ENCODE peak calls at places on chromosomes 5 and 9, in seven cellular contexts. I, R, T, G, C, U and N are unnamed samples.
A peak's percentile ranks its signal among the peaks of the same experiment; 100 is the strongest.

GRCh38 chr9:130549093-130549735 is 30.2 kb upstream of the FUBP3 start:
- DNase-seq in I (no peak), U (no peak), C (no peak), T (no peak), R (no peak), G (no peak), N (no peak)

GRCh38 chr9:9299134-9299533 is 1313.7 kb downstream of the PTPRD start:
- DNase-seq in R (no peak), C (no peak), I (no peak), U (no peak), T (no peak), G (no peak), N (no peak)

GRCh38 chr9:93267681-93268505 is 84.0 kb downstream of the WNK2 start:
- DNase-seq in U (no peak), R (no peak), C (no peak), G (peak; percentile 7), I (no peak), T (no peak), N (no peak)

GRCh38 chr5:56840597-56840996 is 25.2 kb downstream of the MAP3K1 start:
- DNase-seq in G (no peak), I (no peak), T (no peak), U (no peak), R (no peak), C (no peak), N (no peak)

GRCh38 chr9:81564632-81565031 is 124.7 kb downstream of the TLE1 start:
- DNase-seq in G (no peak), C (no peak), T (no peak), U (no peak), R (no peak), I (no peak), N (no peak)

GRCh38 chr5:126358525-126358924 is 64.7 kb upstream of the GRAMD2B start:
- DNase-seq in C (no peak), T (peak; percentile 55), I (no peak), R (peak; percentile 39), U (no peak), G (no peak), N (no peak)

GRCh38 chr9:137237759-137238726 is 3.0 kb upstream of the TUBB4B start:
- DNase-seq in C (no peak), I (no peak), R (no peak), G (peak; percentile 50), T (no peak), U (no peak), N (no peak)

GRCh38 chr9:88814521-88815101 is 176.7 kb upstream of the S1PR3 start:
- DNase-seq in C (no peak), I (no peak), T (peak; percentile 55), U (no peak), R (peak; percentile 94), G (no peak), N (no peak)

GRCh38 chr5:9644630-9645029 is 14.5 kb upstream of the TAS2R1 start:
- DNase-seq in T (no peak), G (no peak), R (peak; percentile 35), I (no peak), U (no peak), C (no peak), N (no peak)

GRCh38 chr5:82499845-82500244 is 221.7 kb upstream of the RPS23 start:
- DNase-seq in I (no peak), T (peak; percentile 12), R (no peak), G (no peak), C (no peak), U (no peak), N (no peak)

GRCh38 chr9:133981958-133982681 is 10.0 kb downstream of the VAV2 start:
- DNase-seq in I (no peak), T (no peak), G (no peak), U (no peak), R (no peak), C (no peak), N (no peak)

GRCh38 chr5:12237837-12238575 is 333.8 kb upstream of the CTNND2 start:
- DNase-seq in C (no peak), G (no peak), U (no peak), T (no peak), I (no peak), R (no peak), N (no peak)

GRCh38 chr5:153613143-153613542 is 122.7 kb downstream of the GRIA1 start:
- DNase-seq in T (peak; percentile 18), R (peak; percentile 29), U (no peak), C (no peak), I (no peak), G (no peak), N (no peak)

GRCh38 chr5:149382517-149383220 is 3.6 kb upstream of the IL17B start:
- DNase-seq in U (no peak), G (no peak), T (no peak), C (no peak), I (no peak), R (no peak), N (no peak)

GRCh38 chr9:79759460-79759859 is 187.7 kb downstream of the TLE4 start:
- DNase-seq in C (no peak), U (no peak), G (no peak), R (peak; percentile 46), T (peak; percentile 57), I (no peak), N (no peak)

GRCh38 chr9:14671327-14671840 is 21.8 kb downstream of the ZDHHC21 start:
- DNase-seq in T (no peak), I (no peak), G (no peak), R (no peak), U (no peak), C (no peak), N (no peak)

GRCh38 chr9:98158071-98158791 is 34.2 kb downstream of the CORO2A start:
- DNase-seq in R (no peak), I (no peak), C (no peak), T (no peak), G (peak; percentile 53), U (peak; percentile 21), N (no peak)

GRCh38 chr5:11904270-11904906 is at the start of gene CTNND2:
- DNase-seq in C (no peak), U (peak; percentile 9), R (no peak), I (peak; percentile 83), G (no peak), T (peak; percentile 65), N (peak; percentile 71)

GRCh38 chr5:118407958-118408357 is 580.4 kb downstream of the DTWD2 start:
- DNase-seq in C (no peak), U (no peak), I (no peak), R (no peak), G (no peak), T (no peak), N (no peak)

GRCh38 chr5:4480528-4481404 is 659.4 kb upstream of the ADAMTS16 start:
- DNase-seq in R (no peak), I (peak; percentile 51), C (no peak), T (no peak), G (no peak), U (no peak), N (no peak)

GRCh38 chr9:113632776-113633590 is 169.5 kb downstream of the RGS3 start:
- DNase-seq in U (no peak), R (peak; percentile 60), T (no peak), G (no peak), I (no peak), C (no peak), N (no peak)

GRCh38 chr5:108216890-108217289 is 165.0 kb downstream of the FBXL17 start:
- DNase-seq in T (peak; percentile 72), R (peak; percentile 13), G (no peak), U (no peak), I (no peak), C (no peak), N (no peak)

GRCh38 chr5:111198281-111198948 is 25.8 kb upstream of the CAMK4 start:
- DNase-seq in U (no peak), C (no peak), G (no peak), T (no peak), I (no peak), R (no peak), N (no peak)

GRCh38 chr9:6987381-6987780 is 229.6 kb downstream of the KDM4C start:
- DNase-seq in G (no peak), R (no peak), T (no peak), U (no peak), C (no peak), I (no peak), N (no peak)

GRCh38 chr9:6984941-6985578 is 227.3 kb downstream of the KDM4C start:
- DNase-seq in G (no peak), C (no peak), T (peak; percentile 51), I (no peak), U (no peak), R (no peak), N (no peak)

DNA sequence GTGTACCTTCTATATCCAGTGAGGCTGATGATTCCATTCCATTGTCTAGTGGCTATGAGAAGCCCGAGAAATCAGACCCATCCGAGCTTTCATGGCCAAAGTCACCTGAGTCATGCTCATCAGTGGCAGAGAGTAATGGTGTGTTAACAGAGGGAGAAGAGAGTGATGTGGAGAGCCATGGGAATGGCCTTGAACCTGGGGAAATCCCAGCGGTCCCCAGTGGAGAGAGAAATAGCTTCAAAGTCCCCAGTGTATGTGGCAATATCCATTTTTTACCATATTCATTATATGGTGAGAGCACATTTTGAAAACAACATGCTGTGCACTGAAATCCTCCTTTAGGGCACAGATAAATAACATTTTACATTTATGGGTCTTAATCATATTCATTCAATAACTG is 228.6 kb downstream of the KDM4C start:
- DNase-seq in T (no peak), U (no peak), G (no peak), C (no peak), I (no peak), R (no peak), N (no peak)
- TF ChIP-seq CTCF in T (no peak), U (no peak), G (no peak), C (no peak), I (no peak), R (no peak), N (no peak)

DNA sequence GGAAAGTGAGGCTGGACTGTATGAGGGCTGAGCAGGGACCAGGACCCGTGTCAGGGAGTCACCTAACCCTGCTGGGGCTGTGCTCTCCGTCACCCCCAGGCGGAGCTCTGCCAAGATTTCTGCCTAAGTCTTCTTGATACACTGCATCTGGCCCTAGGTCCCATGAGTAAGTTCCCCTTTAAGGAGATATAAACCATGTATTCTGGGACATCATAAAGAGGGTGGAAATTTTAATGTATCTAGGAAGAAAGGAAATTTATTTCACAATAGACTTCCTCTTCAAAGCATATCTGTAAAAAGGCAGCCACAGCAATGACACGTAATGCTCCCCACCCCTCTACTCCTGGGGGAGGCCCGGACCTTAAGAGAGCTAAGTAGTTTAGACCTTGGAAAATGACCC is 183.4 kb downstream of the FBXL7 start:
- DNase-seq in T (no peak), U (no peak), G (no peak), C (no peak), R (no peak), I (peak; percentile 23), N (peak; percentile 55)
- TF ChIP-seq CTCF in T (no peak), U (no peak), G (no peak), C (peak; percentile 11), R (no peak), I (peak; percentile 44), N (peak; percentile 26)

DNA sequence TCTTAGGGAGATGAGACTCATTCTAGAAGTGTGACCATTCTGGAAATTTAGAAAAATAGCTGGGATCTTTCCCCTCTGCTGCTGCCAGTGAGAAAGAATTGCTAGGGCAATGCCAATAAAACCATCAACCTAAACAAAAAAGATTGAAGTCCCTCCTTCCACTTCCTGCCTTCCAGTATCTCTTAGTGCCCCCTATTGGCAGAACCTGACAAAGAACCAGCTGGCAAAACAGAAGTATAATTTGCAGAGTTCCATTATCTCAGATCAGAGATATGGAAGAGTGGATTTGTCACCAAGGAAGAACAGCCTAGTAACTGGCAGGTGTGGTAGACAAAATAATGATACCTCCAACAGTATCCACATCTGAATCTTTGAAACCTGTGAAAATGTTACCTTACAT is 13.8 kb upstream of the PLCXD3 start:
- DNase-seq in T (no peak), I (peak; percentile 19), C (no peak), R (no peak), U (no peak), G (no peak), N (no peak)
- TF ChIP-seq CTCF in T (peak; percentile 15), I (peak; percentile 56), C (peak; percentile 12), R (peak; percentile 64), U (peak; percentile 26), G (no peak), N (peak; percentile 47)

GRCh38 chr9:36091028-36091953 is 45.2 kb upstream of the GLIPR2 start:
- DNase-seq in C (no peak), R (peak; percentile 55), I (peak; percentile 10), G (no peak), U (no peak), T (peak; percentile 85), N (no peak)
- TF ChIP-seq CTCF in C (no peak), R (no peak), I (no peak), G (no peak), U (peak; percentile 35), T (no peak), N (no peak)